ENCODE peak calls at places on chromosomes 12 and 14, in six cellular contexts. N, I, R, F, A and S are unnamed samples.

GRCh38 chr14:93832665-93833064 is 44.4 kb upstream of the PRIMA1 start:
- DNase-seq in A (no peak), I (no peak), R (no peak), F (no peak), N (no peak), S (peak; percentile 70)

GRCh38 chr14:33780035-33780434 is 170.8 kb downstream of the EGLN3 start:
- DNase-seq in N (no peak), I (no peak), A (no peak), F (no peak), R (no peak), S (no peak)

GRCh38 chr12:7915911-7916403 is 20.0 kb downstream of the SLC2A3 start:
- DNase-seq in A (no peak), N (no peak), R (no peak), I (no peak), F (no peak), S (no peak)

GRCh38 chr12:17016116-17016864 is 410.3 kb upstream of the LMO3 start:
- DNase-seq in N (no peak), R (no peak), F (no peak), A (no peak), I (no peak), S (no peak)

GRCh38 chr12:16604853-16605252 is 1.1 kb downstream of the LMO3 start:
- DNase-seq in A (no peak), N (no peak), R (peak; percentile 45), F (no peak), I (peak; percentile 48), S (peak; percentile 48)

GRCh38 chr12:104057771-104058197 is 6.5 kb upstream of the HCFC2 start:
- DNase-seq in I (no peak), N (no peak), A (no peak), F (no peak), R (no peak), S (no peak)

GRCh38 chr12:64976131-64976530 is 145.0 kb downstream of the WIF1 start:
- DNase-seq in I (no peak), N (no peak), R (no peak), A (no peak), F (no peak), S (no peak)

GRCh38 chr12:100017056-100017455 is 32.3 kb upstream of the ANKS1B start:
- DNase-seq in A (no peak), I (no peak), N (no peak), R (no peak), F (no peak), S (no peak)

GRCh38 chr12:59871779-59872178 is 275.9 kb downstream of the SLC16A7 start:
- DNase-seq in I (no peak), R (no peak), F (no peak), A (no peak), N (no peak), S (no peak)

GRCh38 chr14:41404121-41404520 is 202.6 kb upstream of the LRFN5 start:
- DNase-seq in A (no peak), F (no peak), N (no peak), I (no peak), R (no peak), S (no peak)

GRCh38 chr14:33985242-33985641 is 34.4 kb upstream of the EGLN3 start:
- DNase-seq in I (no peak), F (no peak), R (no peak), A (no peak), N (no peak), S (no peak)

GRCh38 chr12:53616950-53617349 is 9.2 kb downstream of the ATF7 start:
- DNase-seq in R (no peak), A (no peak), F (no peak), N (no peak), I (no peak), S (no peak)

GRCh38 chr12:27025116-27025515 is 2.8 kb downstream of the MED21 start:
- DNase-seq in A (no peak), N (no peak), R (no peak), I (no peak), F (no peak), S (no peak)

GRCh38 chr14:36856095-36856878 is 194.6 kb downstream of the PAX9 start:
- DNase-seq in N (no peak), I (no peak), R (no peak), F (no peak), A (no peak), S (no peak)

GRCh38 chr14:104776961-104777807 is 18.4 kb downstream of the AKT1 start:
- DNase-seq in R (no peak), N (no peak), I (no peak), A (no peak), F (no peak), S (no peak)

GRCh38 chr14:104111301-104112112 is 26.0 kb downstream of the ASPG start:
- DNase-seq in R (no peak), A (no peak), F (no peak), I (peak; percentile 46), N (no peak), S (peak; percentile 1)

GRCh38 chr14:99146991-99147740 is 124.8 kb downstream of the BCL11B start:
- DNase-seq in F (no peak), I (no peak), R (no peak), N (no peak), A (no peak), S (no peak)

GRCh38 chr14:33026850-33027420 is 88.3 kb downstream of the NPAS3 start:
- DNase-seq in R (no peak), N (no peak), I (no peak), A (no peak), F (no peak), S (no peak)

GRCh38 chr14:105858676-105859025 is 332.3 kb downstream of the TMEM121 start:
- DNase-seq in A (no peak), N (no peak), R (no peak), F (no peak), I (peak; percentile 34), S (no peak)

GRCh38 chr12:49583361-49584094 is 15.6 kb upstream of the MCRS1 start:
- DNase-seq in A (no peak), N (no peak), I (no peak), R (no peak), F (no peak), S (no peak)

GRCh38 chr12:49160415-49160814 is 28.5 kb downstream of the TUBA1A start:
- DNase-seq in F (no peak), I (no peak), R (no peak), N (no peak), A (no peak), S (no peak)

GRCh38 chr12:31849090-31849687 is 110.0 kb upstream of the RESF1 start:
- DNase-seq in N (no peak), R (no peak), A (no peak), F (no peak), I (no peak), S (no peak)

GRCh38 chr14:22412936-22413411 is 176.1 kb downstream of the DAD1 start:
- DNase-seq in A (no peak), N (no peak), F (no peak), R (no peak), I (no peak), S (no peak)

GRCh38 chr12:117890137-117890536 is 78.7 kb downstream of the KSR2 start:
- DNase-seq in N (no peak), A (peak; percentile 40), I (no peak), R (no peak), F (no peak), S (no peak)
- TF ChIP-seq CTCF in N (peak; percentile 43), A (no peak), I (no peak), R (no peak), F (no peak), S (no peak)

GRCh38 chr12:66552753-66553152 is 126.1 kb downstream of the GRIP1 start:
- DNase-seq in R (no peak), A (no peak), I (no peak), N (no peak), F (no peak), S (no peak)

GRCh38 chr12:66549050-66549389 is 129.9 kb downstream of the GRIP1 start:
- DNase-seq in A (no peak), I (no peak), R (no peak), F (no peak), N (no peak), S (no peak)

GRCh38 chr12:66550626-66551025 is 128.2 kb downstream of the GRIP1 start:
- DNase-seq in F (no peak), I (no peak), A (no peak), R (no peak), N (no peak), S (no peak)

GRCh38 chr12:66548338-66549049 is 130.4 kb downstream of the GRIP1 start:
- DNase-seq in A (no peak), R (no peak), I (no peak), N (peak; percentile 1), F (no peak), S (no peak)
- TF ChIP-seq CTCF in A (no peak), R (no peak), I (no peak), N (peak; percentile 50), F (no peak), S (no peak)

DNA sequence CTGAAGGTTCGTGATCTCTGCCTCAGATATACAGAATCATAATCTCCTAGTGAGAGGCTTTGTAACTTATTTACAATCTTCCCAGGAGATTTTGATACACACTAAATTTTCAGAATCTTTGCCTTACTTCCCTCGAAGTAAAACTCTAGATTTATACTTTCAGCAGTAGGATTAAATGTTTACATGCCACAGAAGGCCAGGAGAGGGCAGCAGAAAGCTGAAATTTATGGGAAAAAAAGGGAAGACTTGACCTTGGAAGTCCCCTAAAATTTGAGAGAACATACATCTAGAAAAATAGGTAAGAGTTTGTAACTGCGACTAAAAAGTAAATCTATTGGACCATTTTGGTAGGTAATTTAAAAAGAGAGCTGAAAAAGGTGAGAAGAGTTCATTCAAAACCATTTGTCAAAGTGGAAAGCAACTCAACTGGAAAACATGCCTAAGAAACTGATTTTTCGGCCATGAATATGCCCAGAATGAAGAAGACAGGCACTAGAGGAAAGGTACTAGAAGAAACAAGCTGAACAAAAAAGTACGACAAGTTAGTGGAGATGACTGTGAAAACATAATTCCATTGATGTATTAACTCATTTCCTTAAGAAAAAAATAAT is 242.0 kb upstream of the MDGA2 start:
- DNase-seq in A (no peak), N (no peak), R (no peak), F (no peak), I (no peak), S (peak; percentile 46)
- TF ChIP-seq CTCF in A (peak; percentile 29), N (peak; percentile 65), R (no peak), F (no peak), I (peak; percentile 46), S (peak; percentile 21)

DNA sequence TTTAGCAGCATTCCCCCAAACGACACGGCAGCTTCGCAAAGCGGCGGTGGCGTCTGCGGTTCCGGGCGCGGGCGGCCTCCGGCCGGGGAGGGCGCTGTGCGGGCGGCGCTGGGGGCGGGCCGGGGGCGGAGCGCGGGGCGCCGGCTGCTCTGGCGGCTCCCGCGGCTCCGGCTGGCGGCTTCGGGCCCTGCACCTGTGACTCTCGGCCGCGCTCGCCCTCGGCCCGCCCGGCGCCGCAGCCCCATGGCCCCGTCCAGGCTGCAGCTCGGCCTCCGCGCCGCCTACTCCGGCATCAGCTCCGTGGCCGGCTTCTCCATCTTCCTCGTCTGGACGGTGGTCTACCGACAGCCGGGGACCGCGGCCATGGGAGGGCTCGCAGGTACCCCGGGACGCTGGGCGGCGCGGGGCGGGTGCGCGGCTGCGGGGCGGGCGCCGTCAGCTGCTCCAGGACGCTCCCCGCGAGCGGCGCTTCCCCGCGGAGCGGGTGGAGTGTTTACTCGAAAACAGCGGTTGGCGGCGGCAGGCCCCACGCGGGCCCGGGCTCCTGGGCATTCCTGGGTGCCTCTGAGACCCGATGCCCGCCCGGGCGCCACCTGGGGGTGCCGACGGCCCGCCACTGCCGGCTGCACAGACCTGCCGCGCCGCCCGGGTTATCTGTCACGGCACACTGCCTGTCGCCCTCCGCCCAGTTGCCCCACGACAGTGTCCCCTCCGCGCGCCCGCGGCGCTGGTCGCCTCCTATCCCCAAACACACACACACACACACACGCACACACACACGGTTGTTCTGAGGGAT is at the start of gene SLC48A1:
- DNase-seq in R (peak; percentile 67), F (peak; percentile 72), N (peak; percentile 24), I (peak; percentile 85), A (peak; percentile 92), S (peak; percentile 77)
- TF ChIP-seq CTCF in R (no peak), F (peak; percentile 52), N (peak; percentile 21), I (peak; percentile 8), A (peak; percentile 71), S (no peak)